ENCODE peak calls at places on chromosomes 6 and 20, in nine cellular contexts. One of them, this sample, is unnamed.

GRCh38 chr6:83138118-83138722 is 54.8 kb downstream of the PGM3 start:
- DNase-seq in neural crest cell: no peak
- DNase-seq in OCI-LY7: no peak
- DNase-seq in heart right ventricle: no peak
- DNase-seq in foreskin fibroblast: no peak
- DNase-seq in ovary: no peak
- DNase-seq in AG04449: no peak
- DNase-seq in transverse colon: no peak
- DNase-seq in A549: no peak
- DNase-seq in this sample: no peak

GRCh38 chr6:159168536-159169192 is 536 bp upstream of the FNDC1 start:
- DNase-seq in neural crest cell: peak
- DNase-seq in OCI-LY7: no peak
- DNase-seq in heart right ventricle: peak
- DNase-seq in foreskin fibroblast: peak
- DNase-seq in ovary: peak
- DNase-seq in AG04449: no peak
- DNase-seq in transverse colon: peak
- DNase-seq in A549: peak
- DNase-seq in this sample: no peak

GRCh38 chr6:151869787-151870186 is 62.3 kb downstream of the ESR1 start:
- DNase-seq in neural crest cell: no peak
- DNase-seq in OCI-LY7: no peak
- DNase-seq in heart right ventricle: no peak
- DNase-seq in foreskin fibroblast: peak
- DNase-seq in ovary: no peak
- DNase-seq in AG04449: no peak
- DNase-seq in transverse colon: no peak
- DNase-seq in A549: no peak
- DNase-seq in this sample: no peak

GRCh38 chr6:49918787-49919186 is 45.2 kb downstream of the DEFB114 start:
- DNase-seq in neural crest cell: no peak
- DNase-seq in OCI-LY7: no peak
- DNase-seq in heart right ventricle: no peak
- DNase-seq in foreskin fibroblast: no peak
- DNase-seq in ovary: no peak
- DNase-seq in AG04449: no peak
- DNase-seq in transverse colon: no peak
- DNase-seq in A549: no peak
- DNase-seq in this sample: no peak

GRCh38 chr6:154460306-154461071 is 50.0 kb downstream of the CNKSR3 start:
- DNase-seq in neural crest cell: no peak
- DNase-seq in OCI-LY7: no peak
- DNase-seq in heart right ventricle: no peak
- DNase-seq in foreskin fibroblast: no peak
- DNase-seq in ovary: no peak
- DNase-seq in AG04449: no peak
- DNase-seq in transverse colon: no peak
- DNase-seq in A549: no peak
- DNase-seq in this sample: no peak

GRCh38 chr6:168370310-168370991 is 50.9 kb upstream of the DACT2 start:
- DNase-seq in neural crest cell: peak
- DNase-seq in OCI-LY7: peak
- DNase-seq in heart right ventricle: peak
- DNase-seq in foreskin fibroblast: no peak
- DNase-seq in ovary: peak
- DNase-seq in AG04449: no peak
- DNase-seq in transverse colon: peak
- DNase-seq in A549: peak
- DNase-seq in this sample: no peak

GRCh38 chr6:7401103-7401502 is 11.5 kb downstream of the RIOK1 start:
- DNase-seq in neural crest cell: no peak
- DNase-seq in OCI-LY7: no peak
- DNase-seq in heart right ventricle: no peak
- DNase-seq in foreskin fibroblast: no peak
- DNase-seq in ovary: no peak
- DNase-seq in AG04449: no peak
- DNase-seq in transverse colon: no peak
- DNase-seq in A549: no peak
- DNase-seq in this sample: peak

GRCh38 chr6:2853766-2854393 is 12.2 kb upstream of the SERPINB1 start:
- DNase-seq in neural crest cell: no peak
- DNase-seq in OCI-LY7: peak
- DNase-seq in heart right ventricle: no peak
- DNase-seq in foreskin fibroblast: peak
- DNase-seq in ovary: no peak
- DNase-seq in AG04449: peak
- DNase-seq in transverse colon: peak
- DNase-seq in A549: peak
- DNase-seq in this sample: peak

GRCh38 chr20:10783660-10784336 is 110.0 kb upstream of the JAG1 start:
- DNase-seq in neural crest cell: no peak
- DNase-seq in OCI-LY7: no peak
- DNase-seq in heart right ventricle: no peak
- DNase-seq in foreskin fibroblast: no peak
- DNase-seq in ovary: no peak
- DNase-seq in AG04449: no peak
- DNase-seq in transverse colon: no peak
- DNase-seq in A549: no peak
- DNase-seq in this sample: no peak

GRCh38 chr6:1689141-1689540 is 79.4 kb downstream of the FOXC1 start:
- DNase-seq in neural crest cell: no peak
- DNase-seq in OCI-LY7: no peak
- DNase-seq in heart right ventricle: no peak
- DNase-seq in foreskin fibroblast: peak
- DNase-seq in ovary: no peak
- DNase-seq in AG04449: no peak
- DNase-seq in transverse colon: no peak
- DNase-seq in A549: no peak
- DNase-seq in this sample: peak

GRCh38 chr6:1687402-1687801 is 77.7 kb downstream of the FOXC1 start:
- DNase-seq in neural crest cell: no peak
- DNase-seq in OCI-LY7: no peak
- DNase-seq in heart right ventricle: no peak
- DNase-seq in foreskin fibroblast: no peak
- DNase-seq in ovary: no peak
- DNase-seq in AG04449: no peak
- DNase-seq in transverse colon: no peak
- DNase-seq in A549: no peak
- DNase-seq in this sample: no peak

GRCh38 chr6:1688396-1688795 is 78.7 kb downstream of the FOXC1 start:
- DNase-seq in neural crest cell: no peak
- DNase-seq in OCI-LY7: no peak
- DNase-seq in heart right ventricle: no peak
- DNase-seq in foreskin fibroblast: no peak
- DNase-seq in ovary: no peak
- DNase-seq in AG04449: no peak
- DNase-seq in transverse colon: no peak
- DNase-seq in A549: no peak
- DNase-seq in this sample: no peak

GRCh38 chr6:1686117-1687098 is 76.7 kb downstream of the FOXC1 start:
- DNase-seq in neural crest cell: no peak
- DNase-seq in OCI-LY7: no peak
- DNase-seq in heart right ventricle: no peak
- DNase-seq in foreskin fibroblast: peak
- DNase-seq in ovary: peak
- DNase-seq in AG04449: peak
- DNase-seq in transverse colon: no peak
- DNase-seq in A549: no peak
- DNase-seq in this sample: peak
- TF ChIP-seq CTCF in neural crest cell: peak
- TF ChIP-seq CTCF in OCI-LY7: peak
- TF ChIP-seq CTCF in heart right ventricle: peak
- TF ChIP-seq CTCF in foreskin fibroblast: no peak
- TF ChIP-seq CTCF in ovary: no peak
- TF ChIP-seq CTCF in AG04449: no peak
- TF ChIP-seq CTCF in transverse colon: no peak
- TF ChIP-seq CTCF in A549: peak
- TF ChIP-seq CTCF in this sample: peak

DNA sequence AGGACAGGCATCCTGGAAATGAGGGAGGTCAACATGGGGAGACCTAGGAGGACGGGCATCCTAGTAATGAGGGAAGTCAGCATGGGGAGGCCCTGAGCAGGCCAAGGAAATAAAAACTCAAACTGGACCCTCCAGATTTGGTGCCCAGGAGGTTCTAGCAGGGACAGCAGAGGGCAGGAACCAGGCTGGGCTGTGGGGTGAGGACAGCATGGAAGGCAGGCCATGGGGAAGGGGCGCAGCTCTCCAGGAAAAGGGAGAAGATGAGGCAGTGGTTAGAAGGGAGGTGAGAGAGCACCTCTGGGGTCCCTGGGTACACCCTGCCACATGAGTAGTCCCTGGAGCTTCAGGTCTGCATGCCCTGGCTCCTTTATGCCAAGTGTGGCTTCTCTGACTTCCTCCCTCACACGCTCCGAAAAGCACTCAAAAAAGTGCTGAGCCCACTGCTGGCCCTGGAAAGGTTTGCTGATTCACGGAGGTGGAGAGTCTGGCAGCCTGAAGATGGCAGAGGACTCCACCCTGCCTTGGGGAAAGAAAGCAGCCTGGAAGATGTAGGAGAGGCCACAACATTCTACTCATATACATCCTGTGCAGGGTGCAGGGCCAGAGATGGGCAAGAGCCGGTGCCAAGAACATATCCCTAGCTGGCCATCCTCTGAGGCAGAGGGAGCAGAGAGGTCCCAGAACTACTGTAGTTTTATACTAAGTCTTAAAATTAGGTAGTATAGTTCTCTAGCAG is 154.9 kb downstream of the MRPL14 start:
- DNase-seq in neural crest cell: no peak
- DNase-seq in OCI-LY7: no peak
- DNase-seq in heart right ventricle: no peak
- DNase-seq in foreskin fibroblast: no peak
- DNase-seq in ovary: no peak
- DNase-seq in AG04449: no peak
- DNase-seq in transverse colon: no peak
- DNase-seq in A549: no peak
- DNase-seq in this sample: no peak
- TF ChIP-seq CTCF in neural crest cell: no peak
- TF ChIP-seq CTCF in OCI-LY7: no peak
- TF ChIP-seq CTCF in heart right ventricle: no peak
- TF ChIP-seq CTCF in foreskin fibroblast: no peak
- TF ChIP-seq CTCF in ovary: no peak
- TF ChIP-seq CTCF in AG04449: no peak
- TF ChIP-seq CTCF in transverse colon: no peak
- TF ChIP-seq CTCF in A549: no peak
- TF ChIP-seq CTCF in this sample: no peak

DNA sequence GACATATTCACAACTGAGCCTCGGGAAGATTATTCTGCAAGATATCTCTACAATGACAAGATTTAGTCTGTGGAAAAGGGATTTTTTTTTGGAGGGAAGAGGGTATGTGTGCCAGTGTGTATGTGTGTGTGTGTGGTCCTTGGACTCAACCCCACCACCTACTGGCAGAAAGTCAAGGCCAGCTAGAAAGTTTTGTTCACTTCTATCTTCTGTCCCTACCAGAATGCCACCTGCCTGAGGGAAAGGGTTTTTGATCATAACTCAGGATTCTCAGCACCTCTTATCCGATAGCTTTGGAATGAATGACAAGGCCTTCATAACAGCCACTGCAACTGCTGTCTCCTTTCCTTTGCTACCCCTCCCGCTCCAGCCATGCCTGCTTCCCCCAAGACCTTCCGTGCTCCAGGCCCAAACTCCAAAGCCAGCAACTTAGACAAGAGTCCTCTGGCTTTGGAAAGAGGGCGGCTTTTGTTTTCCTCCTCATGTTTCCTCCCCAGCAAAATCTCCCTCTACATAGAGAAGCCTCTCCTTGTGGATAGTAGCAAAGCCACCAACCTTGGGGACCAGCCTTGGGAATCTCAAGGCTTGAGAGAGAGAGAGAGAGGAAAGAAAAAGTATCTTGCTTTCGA is 18.6 kb downstream of the BTN3A1 start:
- DNase-seq in neural crest cell: peak
- DNase-seq in OCI-LY7: peak
- DNase-seq in heart right ventricle: peak
- DNase-seq in foreskin fibroblast: no peak
- DNase-seq in ovary: peak
- DNase-seq in AG04449: no peak
- DNase-seq in transverse colon: peak
- DNase-seq in A549: peak
- DNase-seq in this sample: peak
- TF ChIP-seq CTCF in neural crest cell: peak
- TF ChIP-seq CTCF in OCI-LY7: peak
- TF ChIP-seq CTCF in heart right ventricle: peak
- TF ChIP-seq CTCF in foreskin fibroblast: peak
- TF ChIP-seq CTCF in ovary: no peak
- TF ChIP-seq CTCF in AG04449: peak
- TF ChIP-seq CTCF in transverse colon: peak
- TF ChIP-seq CTCF in A549: peak
- TF ChIP-seq CTCF in this sample: peak

GRCh38 chr6:163175301-163175700 is 239.2 kb upstream of the QKI start:
- DNase-seq in neural crest cell: no peak
- DNase-seq in OCI-LY7: no peak
- DNase-seq in heart right ventricle: no peak
- DNase-seq in foreskin fibroblast: no peak
- DNase-seq in ovary: no peak
- DNase-seq in AG04449: no peak
- DNase-seq in transverse colon: no peak
- DNase-seq in A549: no peak
- DNase-seq in this sample: no peak

GRCh38 chr6:163170294-163170883 is 244.1 kb upstream of the QKI start:
- DNase-seq in neural crest cell: no peak
- DNase-seq in OCI-LY7: peak
- DNase-seq in heart right ventricle: no peak
- DNase-seq in foreskin fibroblast: no peak
- DNase-seq in ovary: no peak
- DNase-seq in AG04449: no peak
- DNase-seq in transverse colon: no peak
- DNase-seq in A549: peak
- DNase-seq in this sample: no peak

GRCh38 chr6:163177892-163178420 is 236.6 kb upstream of the QKI start:
- DNase-seq in neural crest cell: no peak
- DNase-seq in OCI-LY7: no peak
- DNase-seq in heart right ventricle: no peak
- DNase-seq in foreskin fibroblast: no peak
- DNase-seq in ovary: no peak
- DNase-seq in AG04449: no peak
- DNase-seq in transverse colon: no peak
- DNase-seq in A549: no peak
- DNase-seq in this sample: no peak

GRCh38 chr6:163176097-163176496 is 238.4 kb upstream of the QKI start:
- DNase-seq in neural crest cell: no peak
- DNase-seq in OCI-LY7: no peak
- DNase-seq in heart right ventricle: no peak
- DNase-seq in foreskin fibroblast: no peak
- DNase-seq in ovary: no peak
- DNase-seq in AG04449: no peak
- DNase-seq in transverse colon: no peak
- DNase-seq in A549: no peak
- DNase-seq in this sample: no peak

DNA sequence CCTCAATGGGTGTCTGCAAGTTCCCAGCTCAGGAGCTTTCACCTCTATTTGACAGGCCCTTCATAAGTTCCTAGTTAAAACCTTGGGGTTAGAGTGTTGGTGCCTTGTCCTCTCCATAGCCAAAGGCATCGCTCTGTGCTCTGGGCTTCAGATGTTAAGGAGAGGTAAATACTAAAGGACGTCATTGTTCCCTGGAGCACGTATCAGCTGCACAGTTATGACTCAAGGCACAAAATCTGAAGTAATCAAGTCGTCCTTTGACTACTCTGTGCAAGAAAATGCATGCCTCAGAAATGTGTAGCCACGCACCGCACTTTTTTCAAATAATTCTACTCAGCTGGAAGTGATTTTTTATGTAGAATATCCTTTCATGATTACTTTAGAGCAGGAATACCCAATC is 240.8 kb upstream of the QKI start:
- DNase-seq in neural crest cell: no peak
- DNase-seq in OCI-LY7: no peak
- DNase-seq in heart right ventricle: no peak
- DNase-seq in foreskin fibroblast: no peak
- DNase-seq in ovary: no peak
- DNase-seq in AG04449: no peak
- DNase-seq in transverse colon: no peak
- DNase-seq in A549: no peak
- DNase-seq in this sample: no peak
- TF ChIP-seq CTCF in neural crest cell: no peak
- TF ChIP-seq CTCF in OCI-LY7: no peak
- TF ChIP-seq CTCF in heart right ventricle: no peak
- TF ChIP-seq CTCF in foreskin fibroblast: no peak
- TF ChIP-seq CTCF in ovary: no peak
- TF ChIP-seq CTCF in AG04449: no peak
- TF ChIP-seq CTCF in transverse colon: no peak
- TF ChIP-seq CTCF in A549: no peak
- TF ChIP-seq CTCF in this sample: no peak

This sample was measured in HFFc6.